ENCODE peak calls at places on chromosomes 16 and 17, in four cellular contexts. C is nephron progenitor cell, U is breast epithelium, O is uterus. D is an unnamed sample.

GRCh38 chr16:14957576-14958322 is 17.1 kb upstream of the PDXDC1 start:
- DNase-seq in C (no peak), U (no peak), O (no peak), D (no peak)

GRCh38 chr16:29147710-29148425 is 163.0 kb downstream of the LAT start:
- DNase-seq in C (no peak), U (peak), O (no peak), D (no peak)

GRCh38 chr17:10061131-10061581 is 137.2 kb downstream of the GAS7 start:
- DNase-seq in C (no peak), U (no peak), O (peak), D (no peak)

GRCh38 chr17:36188891-36189306 is 7.7 kb downstream of the CCL3L1 start:
- DNase-seq in C (no peak), U (no peak), O (no peak), D (no peak)

GRCh38 chr17:35744830-35745229 is 8.2 kb downstream of the GAS2L2 start:
- DNase-seq in C (no peak), U (no peak), O (no peak), D (no peak)

GRCh38 chr16:1763521-1764511 is 7.5 kb downstream of the NME3 start:
- DNase-seq in C (peak), U (no peak), O (no peak), D (no peak)

GRCh38 chr16:89017543-89017942 is 40.5 kb upstream of the CBFA2T3 start:
- DNase-seq in C (peak), U (no peak), O (no peak), D (no peak)

GRCh38 chr16:11245988-11246387 is 10.0 kb downstream of the SOCS1 start:
- DNase-seq in C (no peak), U (no peak), O (no peak), D (no peak)

GRCh38 chr17:60535382-60536279 is 9.6 kb upstream of the APPBP2 start:
- DNase-seq in C (no peak), U (no peak), O (no peak), D (no peak)

GRCh38 chr16:11423315-11424117 is 78.3 kb downstream of the RMI2 start:
- DNase-seq in C (no peak), U (no peak), O (no peak), D (no peak)

GRCh38 chr17:67125417-67125816 is 81.1 kb downstream of the CACNG1 start:
- DNase-seq in C (no peak), U (no peak), O (no peak), D (no peak)

GRCh38 chr17:64084086-64084939 is 45.6 kb downstream of the ERN1 start:
- DNase-seq in C (no peak), U (no peak), O (no peak), D (no peak)

GRCh38 chr17:76261421-76262215 is 3.5 kb upstream of the UBALD2 start:
- DNase-seq in C (no peak), U (no peak), O (no peak), D (no peak)

DNA sequence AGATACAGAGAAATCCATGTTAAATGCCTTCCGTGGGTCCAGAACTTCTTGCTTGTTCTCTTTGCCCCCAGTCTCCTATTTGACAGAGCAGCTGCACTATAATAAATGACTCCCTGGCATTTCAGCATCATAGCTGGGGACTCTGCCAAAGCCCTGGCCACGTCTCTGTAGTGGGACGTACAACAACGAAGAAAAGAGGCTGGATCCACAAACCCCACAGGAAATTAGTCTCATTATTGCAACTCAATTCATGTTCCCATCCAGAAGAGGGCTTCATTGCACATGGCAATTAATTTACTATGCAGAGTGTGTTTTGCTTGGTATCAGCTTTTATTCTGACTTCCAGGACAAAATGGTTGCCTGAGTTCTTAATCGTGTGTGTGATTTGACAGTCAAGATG is 121.3 kb downstream of the CDH13 start:
- DNase-seq in C (no peak), U (no peak), O (peak), D (no peak)
- TF ChIP-seq CTCF in C (no peak), U (no peak), O (no peak), D (no peak)

DNA sequence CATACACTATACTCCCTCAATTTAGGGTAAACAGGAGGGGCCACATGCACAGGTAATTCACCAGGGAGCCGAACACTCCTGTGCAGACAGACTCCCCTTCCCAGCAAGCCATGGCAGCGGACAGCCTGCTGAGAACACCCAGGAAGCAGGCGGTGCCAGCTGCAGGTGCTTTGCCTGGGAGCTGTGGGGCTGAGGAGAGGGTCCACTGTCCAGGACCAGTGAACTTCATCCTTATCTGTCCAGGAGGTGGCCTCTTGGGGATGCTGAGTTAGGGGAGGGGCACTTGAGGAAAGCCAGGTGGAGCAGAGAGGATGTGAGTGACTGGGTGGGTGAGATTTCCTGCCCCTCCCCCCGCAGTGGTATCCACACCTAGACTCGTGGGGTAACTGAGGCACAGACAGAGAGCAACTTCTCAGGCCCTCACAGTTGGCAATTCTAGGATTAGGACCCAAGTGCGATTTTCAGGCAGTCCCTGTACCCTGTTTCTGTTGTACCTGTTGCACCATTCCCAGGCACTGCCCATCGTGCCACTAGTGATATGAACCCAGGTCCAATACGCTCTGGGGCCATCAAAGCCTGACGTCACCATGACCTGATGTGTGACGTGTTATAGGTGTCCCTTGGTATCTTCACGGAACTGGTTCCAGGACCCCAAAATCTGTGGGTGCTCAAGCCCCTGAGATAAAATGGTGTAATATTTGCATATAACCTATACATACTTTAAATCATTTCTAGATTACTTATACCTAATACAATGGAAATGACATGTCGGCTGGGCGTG is 1.2 kb downstream of the GRN start:
- DNase-seq in C (no peak), U (no peak), O (no peak), D (no peak)
- TF ChIP-seq CTCF in C (no peak), U (no peak), O (no peak), D (no peak)

GRCh38 chr17:4554997-4555799 is at the start of gene MYBBP1A:
- DNase-seq in C (peak), U (peak), O (peak), D (peak)
- TF ChIP-seq CTCF in C (no peak), U (peak), O (peak), D (peak)

DNA sequence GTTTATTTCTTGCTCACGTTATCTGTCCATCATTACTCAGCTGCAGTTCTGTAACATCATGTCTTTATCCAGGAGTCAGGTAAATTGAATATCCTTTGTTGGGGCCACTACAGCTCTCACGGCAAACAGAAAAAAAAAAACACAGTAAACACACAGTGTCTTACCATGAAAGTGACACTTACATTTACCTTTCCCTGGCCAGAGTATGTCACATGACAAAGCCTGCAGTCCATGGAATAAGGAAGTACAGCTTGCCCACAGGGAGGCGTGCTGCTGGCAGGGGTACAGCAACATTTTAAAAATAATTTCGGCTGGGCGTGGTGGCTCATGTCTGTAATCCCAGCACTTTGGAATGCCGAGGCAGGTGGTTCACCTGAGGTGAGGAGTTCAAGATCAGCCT is 85.7 kb upstream of the HS3ST4 start:
- DNase-seq in C (no peak), U (no peak), O (no peak), D (no peak)
- TF ChIP-seq CTCF in C (no peak), U (no peak), O (no peak), D (no peak)

DNA sequence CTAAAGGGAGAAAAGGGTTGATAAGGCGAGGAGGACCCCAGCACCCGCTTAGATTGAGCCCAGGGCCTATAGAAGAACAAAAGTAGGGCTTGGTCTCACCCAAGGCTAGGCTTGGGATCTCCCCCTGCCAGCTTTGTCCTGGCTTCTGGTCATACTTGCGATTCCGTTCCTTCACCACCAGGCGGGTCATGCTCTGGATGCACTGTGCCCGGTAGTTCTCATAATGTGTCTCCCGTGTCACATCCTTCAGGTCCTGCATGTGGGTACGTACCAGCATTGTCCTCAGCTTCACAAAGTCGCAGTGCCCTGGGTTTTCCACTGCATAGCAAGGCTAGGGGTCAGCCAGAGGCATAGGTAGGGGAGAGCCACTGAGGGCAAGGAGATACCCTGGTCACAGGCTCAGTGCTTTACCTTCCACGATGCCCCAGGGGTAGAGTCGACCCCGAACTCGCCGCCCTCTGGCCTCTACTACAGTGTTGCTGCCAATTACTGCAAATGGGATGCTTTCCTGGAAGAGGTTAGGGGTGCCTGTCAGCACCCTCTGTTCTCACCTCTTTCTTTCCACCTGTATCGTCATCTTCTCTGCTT is 6.5 kb upstream of the MTMR4 start:
- DNase-seq in C (peak), U (no peak), O (no peak), D (no peak)
- TF ChIP-seq CTCF in C (peak), U (no peak), O (no peak), D (peak)

GRCh38 chr16:10180771-10181163 is 1.5 kb downstream of the GRIN2A start:
- DNase-seq in C (peak), U (no peak), O (peak), D (peak)
- TF ChIP-seq CTCF in C (peak), U (no peak), O (peak), D (peak)